ENCODE peak calls at places on chromosome 10, in nine cellular contexts. X, V, R, L, W, G, M, S and K are unnamed samples.

GRCh38 chr10:1487288-1487687 is 250.0 kb downstream of the ADARB2 start:
- DNase-seq in M (no peak), G (no peak), X (no peak), W (no peak), S (no peak), V (no peak), L (no peak), R (no peak), K (no peak)

GRCh38 chr10:119090968-119091367 is 10.4 kb upstream of the EIF3A start:
- DNase-seq in S (peak), G (no peak), W (peak), R (no peak), X (peak), V (peak), M (no peak), L (no peak), K (no peak)

GRCh38 chr10:80405636-80406035 is 2.7 kb upstream of the PRXL2A start:
- DNase-seq in L (no peak), G (no peak), S (no peak), M (no peak), X (no peak), V (no peak), R (no peak), W (no peak), K (no peak)

GRCh38 chr10:44968887-44969400 is 9.3 kb downstream of the RASSF4 start:
- DNase-seq in G (no peak), S (no peak), R (no peak), W (no peak), X (no peak), L (no peak), V (no peak), M (no peak), K (no peak)

GRCh38 chr10:44853148-44853734 is 57.9 kb upstream of the TMEM72 start:
- DNase-seq in L (no peak), G (no peak), W (no peak), M (no peak), S (no peak), R (no peak), X (no peak), V (no peak), K (no peak)

GRCh38 chr10:93436577-93436976 is 45.6 kb downstream of the MYOF start:
- DNase-seq in S (no peak), V (peak), L (no peak), W (peak), X (peak), R (no peak), G (no peak), M (peak), K (peak)

GRCh38 chr10:132987671-132988571 is 45.6 kb upstream of the CFAP46 start:
- DNase-seq in X (no peak), G (no peak), W (peak), V (peak), M (peak), S (no peak), R (no peak), L (no peak), K (peak)

GRCh38 chr10:50417486-50417905 is 166.2 kb upstream of the ASAH2 start:
- DNase-seq in X (no peak), G (no peak), L (no peak), R (no peak), W (no peak), V (no peak), M (no peak), S (no peak), K (no peak)

GRCh38 chr10:90969148-90969547 is 48.3 kb upstream of the ANKRD1 start:
- DNase-seq in G (no peak), L (no peak), R (no peak), W (no peak), M (no peak), X (no peak), V (peak), S (no peak), K (no peak)

GRCh38 chr10:13390604-13391522 is 42.8 kb upstream of the SEPHS1 start:
- DNase-seq in M (no peak), S (no peak), X (no peak), V (no peak), L (no peak), G (no peak), W (no peak), R (no peak), K (peak)

GRCh38 chr10:5529702-5530411 is 5.1 kb downstream of the CALML3 start:
- DNase-seq in X (no peak), W (no peak), G (no peak), M (no peak), V (no peak), L (no peak), R (no peak), S (no peak), K (no peak)

GRCh38 chr10:62024026-62024701 is 122.7 kb downstream of the ARID5B start:
- DNase-seq in X (no peak), R (no peak), V (no peak), W (no peak), M (no peak), S (no peak), L (no peak), G (no peak), K (no peak)

GRCh38 chr10:95280637-95281036 is 10.2 kb downstream of the PDLIM1 start:
- DNase-seq in V (peak), M (no peak), W (no peak), S (no peak), L (no peak), X (no peak), R (no peak), G (no peak), K (no peak)

GRCh38 chr10:94524146-94524545 is 21.4 kb upstream of the HELLS start:
- DNase-seq in X (no peak), W (peak), G (no peak), M (peak), V (no peak), S (no peak), L (no peak), R (no peak), K (no peak)

GRCh38 chr10:116183733-116184447 is 89.1 kb downstream of the GFRA1 start:
- DNase-seq in V (peak), S (no peak), X (peak), R (no peak), G (peak), L (no peak), W (peak), M (no peak), K (no peak)

GRCh38 chr10:59434463-59435326 is 72.3 kb upstream of the FAM13C start:
- DNase-seq in R (no peak), W (peak), M (no peak), V (peak), X (no peak), G (no peak), L (no peak), S (no peak), K (no peak)